ENCODE peak calls at places on chromosomes 4 and X, in five cellular contexts. One of them, this sample, is unnamed.

GRCh38 chrX:155544886-155545285 is 67.9 kb downstream of the TMLHE start:
- DNase-seq in NCI-H2081: no peak
- DNase-seq in NAMALWA: no peak
- DNase-seq in IMR-90: no peak
- DNase-seq in dermis microvascular lymphatic vessel endothelial cell: no peak
- DNase-seq in this sample: no peak

GRCh38 chrX:106680716-106681115 is 45.8 kb upstream of the RNF128 start:
- DNase-seq in NCI-H2081: no peak
- DNase-seq in dermis microvascular lymphatic vessel endothelial cell: no peak
- DNase-seq in NAMALWA: no peak
- DNase-seq in IMR-90: no peak
- DNase-seq in this sample: no peak

GRCh38 chrX:149825424-149825823 is 43.7 kb downstream of the MAGEA9 start:
- DNase-seq in NCI-H2081: no peak
- DNase-seq in dermis microvascular lymphatic vessel endothelial cell: no peak
- DNase-seq in IMR-90: no peak
- DNase-seq in NAMALWA: peak; percentile 53
- DNase-seq in this sample: peak; percentile 20

GRCh38 chr4:187204389-187204920 is 480.8 kb upstream of the FAT1 start:
- DNase-seq in NAMALWA: no peak
- DNase-seq in IMR-90: peak; percentile 12
- DNase-seq in NCI-H2081: no peak
- DNase-seq in dermis microvascular lymphatic vessel endothelial cell: no peak
- DNase-seq in this sample: no peak

GRCh38 chr4:85147481-85148076 is 181.1 kb upstream of the WDFY3 start:
- DNase-seq in NAMALWA: peak; percentile 88
- DNase-seq in NCI-H2081: peak; percentile 67
- DNase-seq in IMR-90: peak; percentile 54
- DNase-seq in dermis microvascular lymphatic vessel endothelial cell: peak; percentile 29
- DNase-seq in this sample: peak; percentile 58

GRCh38 chr4:145939856-145940255 is 1.2 kb upstream of the ZNF827 start:
- DNase-seq in NAMALWA: no peak
- DNase-seq in NCI-H2081: no peak
- DNase-seq in dermis microvascular lymphatic vessel endothelial cell: no peak
- DNase-seq in IMR-90: peak; percentile 75
- DNase-seq in this sample: no peak

GRCh38 chr4:2830632-2831610 is 12.7 kb upstream of the ADD1 start:
- DNase-seq in NCI-H2081: no peak
- DNase-seq in NAMALWA: no peak
- DNase-seq in IMR-90: no peak
- DNase-seq in dermis microvascular lymphatic vessel endothelial cell: no peak
- DNase-seq in this sample: no peak

GRCh38 chr4:21744046-21744445 is 204.5 kb downstream of the KCNIP4 start:
- DNase-seq in dermis microvascular lymphatic vessel endothelial cell: no peak
- DNase-seq in NAMALWA: no peak
- DNase-seq in IMR-90: no peak
- DNase-seq in NCI-H2081: no peak
- DNase-seq in this sample: no peak

GRCh38 chr4:164731827-164732474 is 22.0 kb upstream of the SMIM31 start:
- DNase-seq in NAMALWA: peak; percentile 69
- DNase-seq in NCI-H2081: peak; percentile 33
- DNase-seq in dermis microvascular lymphatic vessel endothelial cell: peak; percentile 33
- DNase-seq in IMR-90: peak; percentile 28
- DNase-seq in this sample: peak; percentile 58

GRCh38 chrX:38220024-38220935 is at the start of gene SRPX:
- DNase-seq in NCI-H2081: peak; percentile 1
- DNase-seq in dermis microvascular lymphatic vessel endothelial cell: no peak
- DNase-seq in NAMALWA: peak; percentile 22
- DNase-seq in IMR-90: peak; percentile 52
- DNase-seq in this sample: peak; percentile 71

GRCh38 chrX:132489256-132490085 is 633 bp upstream of the MBNL3 start:
- DNase-seq in NCI-H2081: no peak
- DNase-seq in IMR-90: peak; percentile 2
- DNase-seq in dermis microvascular lymphatic vessel endothelial cell: no peak
- DNase-seq in NAMALWA: peak; percentile 75
- DNase-seq in this sample: peak; percentile 73